ENCODE peak calls at places on chromosomes 1 and 21, in four cellular contexts. M, F, O and U are unnamed samples.

GRCh38 chr1:238201992-238202391 is 311.3 kb upstream of the ZP4 start:
- DNase-seq in M (no peak), F (no peak), O (no peak), U (no peak)

GRCh38 chr1:221983444-221983843 is 241.6 kb upstream of the DUSP10 start:
- DNase-seq in O (no peak), F (no peak), M (no peak), U (no peak)

GRCh38 chr1:2566106-2567045 is 10.2 kb downstream of the TNFRSF14 start:
- DNase-seq in F (no peak), O (no peak), M (peak), U (no peak)

GRCh38 chr1:65002508-65003315 is 36.4 kb upstream of the JAK1 start:
- DNase-seq in O (no peak), F (peak), M (peak), U (peak)

GRCh38 chr1:221858758-221859157 is 116.9 kb upstream of the DUSP10 start:
- DNase-seq in M (no peak), F (no peak), O (no peak), U (peak)

GRCh38 chr1:243734311-243734700 is 115.7 kb downstream of the AKT3 start:
- DNase-seq in O (no peak), F (no peak), M (no peak), U (peak)

GRCh38 chr1:7703321-7704213 is 67.5 kb upstream of the VAMP3 start:
- DNase-seq in M (peak), F (no peak), O (peak), U (no peak)

GRCh38 chr1:214455971-214456867 is 95.2 kb downstream of the PTPN14 start:
- DNase-seq in F (no peak), O (no peak), M (no peak), U (no peak)

GRCh38 chr21:17003221-17003620 is 509.6 kb upstream of the CXADR start:
- DNase-seq in O (no peak), M (no peak), F (no peak), U (peak)

GRCh38 chr1:89260575-89261275 is 11.9 kb downstream of the GBP5 start:
- DNase-seq in F (no peak), O (no peak), M (no peak), U (peak)

GRCh38 chr1:226647719-226648118 is 91.4 kb downstream of the ITPKB start:
- DNase-seq in F (no peak), M (no peak), O (no peak), U (no peak)

DNA sequence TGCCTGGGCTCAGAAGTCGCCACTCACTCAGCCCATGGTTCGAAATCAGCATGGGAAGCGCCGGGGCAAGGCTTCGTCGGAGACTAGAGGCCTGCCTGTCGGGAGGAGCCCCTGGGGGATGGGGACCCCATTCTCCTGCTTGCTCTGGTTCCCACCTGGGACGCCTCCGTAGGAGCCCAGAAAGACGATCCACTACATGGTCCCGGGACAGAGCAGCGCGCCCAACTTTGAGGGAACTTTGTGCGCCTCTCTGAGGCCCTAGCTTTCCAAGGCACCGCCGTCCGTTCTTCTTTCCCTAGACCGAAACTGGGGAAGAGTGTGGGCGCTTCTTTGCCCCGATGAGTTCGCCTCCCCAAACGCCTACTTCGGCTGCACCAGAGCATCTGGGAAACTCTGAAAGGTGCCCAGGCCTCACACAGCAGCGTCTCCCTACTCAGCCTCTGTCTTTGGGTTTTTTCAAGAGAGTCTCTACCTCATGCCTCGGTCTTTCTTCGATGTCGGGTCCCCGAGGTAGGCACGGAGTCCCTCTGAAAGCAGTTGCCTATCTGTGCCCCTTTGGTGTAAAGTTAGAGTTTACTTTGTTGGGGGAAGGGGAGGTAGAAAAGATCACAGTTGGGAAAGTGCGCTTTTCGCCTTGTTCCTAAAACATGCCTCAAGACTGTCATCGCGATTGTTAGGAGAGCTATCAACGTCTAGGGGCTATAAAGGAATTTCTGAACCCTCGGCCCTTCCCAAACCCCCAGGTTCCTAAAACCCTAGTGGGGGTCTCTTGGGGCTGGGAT is 14.0 kb downstream of the NR5A2 start:
- DNase-seq in M (no peak), O (no peak), F (no peak), U (no peak)
- H3K4me3 ChIP-seq in M (peak), O (no peak), F (no peak), U (no peak)

GRCh38 chr21:37908691-37909090 is 7.6 kb downstream of the KCNJ6 start:
- DNase-seq in F (no peak), M (no peak), O (no peak), U (no peak)
- TF ChIP-seq CTCF in F (no peak), M (no peak), O (no peak), U (no peak)

GRCh38 chr1:203797948-203798347 is 2.5 kb downstream of the ZBED6 start:
- DNase-seq in F (no peak), M (no peak), O (peak), U (no peak)
- H3K4me3 ChIP-seq in F (no peak), M (no peak), O (no peak), U (no peak)

DNA sequence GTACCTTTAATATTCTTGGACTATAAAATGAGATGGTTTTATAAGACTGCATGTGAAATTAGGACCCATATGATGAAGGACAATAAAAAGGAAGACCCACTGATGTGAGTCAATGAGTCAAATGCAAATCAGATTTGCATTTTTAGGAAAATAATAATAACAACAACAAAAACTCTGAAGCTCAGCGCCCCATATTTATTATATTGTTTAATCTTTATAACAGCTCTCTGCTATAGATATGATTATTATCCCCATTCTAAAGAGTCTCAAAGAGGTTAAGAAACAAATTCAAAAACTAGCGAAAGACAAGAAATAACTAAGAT is 850 bp upstream of the SELL start:
- DNase-seq in M (no peak), F (no peak), O (no peak), U (no peak)
- TF ChIP-seq CTCF in M (no peak), F (no peak), O (no peak), U (no peak)

GRCh38 chr1:28984311-28984684 is 69.9 kb downstream of the EPB41 start:
- DNase-seq in F (no peak), O (no peak), M (no peak), U (no peak)

GRCh38 chr1:28983091-28983490 is 68.7 kb downstream of the EPB41 start:
- DNase-seq in F (no peak), O (no peak), M (no peak), U (no peak)

GRCh38 chr1:28985427-28985826 is 71.1 kb downstream of the EPB41 start:
- DNase-seq in O (no peak), M (no peak), F (no peak), U (no peak)

GRCh38 chr1:28983509-28984310 is 69.3 kb downstream of the EPB41 start:
- DNase-seq in F (no peak), O (no peak), M (peak), U (no peak)

GRCh38 chr1:28986296-28986910 is 72.0 kb downstream of the EPB41 start:
- DNase-seq in F (no peak), M (no peak), O (no peak), U (peak)
- H3K4me3 ChIP-seq in F (no peak), M (no peak), O (no peak), U (no peak)

GRCh38 chr1:82013702-82014101 is 213.0 kb downstream of the ADGRL2 start:
- DNase-seq in M (no peak), O (no peak), F (no peak), U (peak)
- TF ChIP-seq CTCF in M (no peak), O (no peak), F (no peak), U (peak)

GRCh38 chr21:25179116-25179515 is 428.2 kb downstream of the MRPL39 start:
- DNase-seq in M (no peak), O (no peak), F (no peak), U (peak)

GRCh38 chr21:25175938-25176337 is 431.3 kb downstream of the MRPL39 start:
- DNase-seq in F (no peak), O (no peak), M (no peak), U (no peak)

GRCh38 chr21:25171438-25171837 is 435.8 kb downstream of the MRPL39 start:
- DNase-seq in F (no peak), O (no peak), M (no peak), U (peak)

DNA sequence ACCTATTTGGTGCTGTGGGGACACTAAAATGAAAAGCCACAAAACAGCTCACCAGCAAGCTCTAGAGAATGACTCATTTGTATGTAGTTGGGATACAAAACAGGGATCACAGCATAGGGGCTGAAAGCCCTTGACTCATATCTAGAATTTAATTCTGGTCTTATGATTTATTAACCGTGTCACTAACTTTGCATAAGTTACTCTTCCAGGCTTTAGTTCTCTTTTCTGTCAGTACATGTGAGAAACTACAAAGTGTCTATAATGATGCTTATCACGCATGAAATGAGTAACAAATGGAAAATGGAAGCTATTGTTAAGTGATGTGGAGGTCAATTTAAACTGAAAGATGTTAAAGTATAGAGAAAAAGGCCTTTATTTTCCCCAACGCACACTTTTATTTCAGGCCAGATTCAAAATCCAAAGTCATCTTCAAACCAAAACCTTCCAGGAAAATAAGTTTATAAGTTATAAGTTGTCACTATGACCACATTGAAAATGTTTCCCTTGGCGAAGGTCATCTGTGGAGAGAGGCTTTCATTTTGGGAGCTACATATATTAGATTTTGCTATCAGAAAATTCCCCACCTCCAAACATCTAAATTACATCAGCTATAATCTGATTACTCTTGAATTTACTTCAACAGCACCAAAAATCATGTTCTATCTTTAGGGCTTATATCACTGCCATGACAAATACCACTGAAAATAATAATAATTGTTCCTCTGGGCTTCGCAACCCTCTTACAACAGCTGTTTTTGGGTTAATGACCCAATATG is 430.5 kb downstream of the MRPL39 start:
- DNase-seq in O (no peak), M (no peak), F (no peak), U (no peak)
- H3K4me3 ChIP-seq in O (peak), M (no peak), F (no peak), U (no peak)